ENCODE peak calls at places on chromosomes 2 and 18, in seven cellular contexts. Q is sigmoid colon, N is endothelial cell of umbilical vein, F is GM23338, G is suprapubic skin, T is GM12891, Y is GM12878. L is an unnamed sample.

GRCh38 chr2:225771691-225772090 is 372.2 kb downstream of the NYAP2 start:
- DNase-seq in Y (no peak), G (no peak), F (no peak), T (no peak), N (no peak), Q (no peak), L (no peak)

GRCh38 chr18:22170421-22171262 is 1.3 kb downstream of the GATA6 start:
- DNase-seq in T (no peak), F (peak; percentile 51), Y (no peak), N (peak; percentile 75), Q (peak; percentile 77), G (no peak), L (peak; percentile 34)

GRCh38 chr2:232687382-232688160 is 9.6 kb upstream of the GIGYF2 start:
- DNase-seq in T (no peak), G (peak; percentile 28), N (no peak), F (no peak), Q (no peak), Y (no peak), L (no peak)

GRCh38 chr2:27805180-27805579 is 33.7 kb downstream of the MRPL33 start:
- DNase-seq in T (no peak), Y (no peak), G (no peak), N (no peak), Q (no peak), F (no peak), L (peak; percentile 38)

GRCh38 chr2:38168710-38169480 is 92.9 kb upstream of the CYP1B1 start:
- DNase-seq in T (no peak), N (no peak), Q (no peak), G (no peak), Y (no peak), F (no peak), L (peak; percentile 66)

GRCh38 chr2:56770490-56770889 is 586.7 kb downstream of the CCDC85A start:
- DNase-seq in N (no peak), F (no peak), Y (no peak), Q (no peak), T (no peak), G (no peak), L (no peak)

GRCh38 chr2:67581751-67582150 is 184.6 kb downstream of the ETAA1 start:
- DNase-seq in T (no peak), Y (no peak), N (no peak), Q (no peak), G (no peak), F (peak; percentile 89), L (no peak)

GRCh38 chr2:231359484-231359883 is 36.0 kb upstream of the B3GNT7 start:
- DNase-seq in N (no peak), Y (no peak), T (no peak), Q (peak; percentile 48), F (no peak), G (no peak), L (no peak)

GRCh38 chr18:11570770-11571169 is 38.6 kb upstream of the SLC35G4 start:
- DNase-seq in T (no peak), F (peak; percentile 29), G (no peak), N (no peak), Q (no peak), Y (no peak), L (no peak)

GRCh38 chr18:10410472-10411300 is 43.7 kb upstream of the APCDD1 start:
- DNase-seq in G (no peak), T (no peak), N (no peak), F (peak; percentile 8), Q (no peak), Y (no peak), L (no peak)

GRCh38 chr18:59536181-59536580 is 161.0 kb downstream of the CCBE1 start:
- DNase-seq in N (no peak), Q (no peak), T (no peak), G (no peak), Y (no peak), F (no peak), L (no peak)

GRCh38 chr2:60472026-60472425 is 81.4 kb downstream of the BCL11A start:
- DNase-seq in F (no peak), Q (no peak), G (no peak), N (no peak), Y (no peak), T (no peak), L (no peak)

GRCh38 chr2:54956392-54956722 is 93.9 kb downstream of the RTN4 start:
- DNase-seq in Q (no peak), T (no peak), Y (no peak), F (peak; percentile 47), G (no peak), N (no peak), L (no peak)

GRCh38 chr2:74267068-74267467 is 68.7 kb downstream of the MTHFD2 start:
- DNase-seq in Y (no peak), F (peak; percentile 60), T (peak; percentile 45), N (no peak), G (no peak), Q (no peak), L (no peak)

GRCh38 chr18:9102391-9103216 is at the start of gene NDUFV2:
- DNase-seq in Q (peak; percentile 98), G (peak; percentile 96), T (peak; percentile 89), Y (peak; percentile 77), N (peak; percentile 95), F (peak; percentile 98), L (peak; percentile 97)

GRCh38 chr2:20418519-20418918 is 28.4 kb upstream of the RHOB start:
- DNase-seq in Y (no peak), G (no peak), T (no peak), F (no peak), N (no peak), Q (no peak), L (no peak)

GRCh38 chr2:147082850-147083522 is 761.8 kb upstream of the ACVR2A start:
- DNase-seq in Q (no peak), Y (peak; percentile 54), T (peak; percentile 22), G (no peak), F (peak; percentile 89), N (peak; percentile 73), L (peak; percentile 31)

GRCh38 chr2:73249636-73250035 is 15.5 kb downstream of the CCT7 start:
- DNase-seq in Y (no peak), F (no peak), Q (no peak), G (no peak), T (no peak), N (no peak), L (no peak)

GRCh38 chr2:29502452-29502851 is 387.2 kb downstream of the CLIP4 start:
- DNase-seq in T (no peak), Q (no peak), F (no peak), N (no peak), Y (no peak), G (no peak), L (no peak)

GRCh38 chr2:36567711-36568408 is 30.1 kb downstream of the FEZ2 start:
- DNase-seq in T (no peak), G (no peak), Q (no peak), Y (no peak), N (peak; percentile 59), F (no peak), L (no peak)

GRCh38 chr2:95314964-95315611 is 17.9 kb downstream of the KCNIP3 start:
- DNase-seq in N (peak; percentile 4), Y (no peak), Q (no peak), F (peak; percentile 81), T (peak; percentile 56), G (no peak), L (no peak)

GRCh38 chr18:76528477-76529432 is 33.7 kb upstream of the ZNF516 start:
- DNase-seq in T (no peak), Q (peak; percentile 82), Y (peak; percentile 13), F (peak; percentile 48), G (no peak), N (no peak), L (peak; percentile 86)
- TF ChIP-seq POLR2AphosphoS5 in T (no peak), Q (peak; percentile 48), Y (no peak), F (no peak), G (no peak), N (no peak), L (peak; percentile 43)

GRCh38 chr2:43519711-43520221 is 76.1 kb downstream of the THADA start:
- DNase-seq in Y (no peak), Q (no peak), F (peak; percentile 29), N (peak; percentile 83), T (no peak), G (no peak), L (no peak)

GRCh38 chr2:43522177-43522576 is 73.7 kb downstream of the THADA start:
- DNase-seq in Q (no peak), F (no peak), N (no peak), Y (no peak), T (no peak), G (no peak), L (no peak)

GRCh38 chr2:43518718-43519117 is 77.1 kb downstream of the THADA start:
- DNase-seq in Q (no peak), T (no peak), N (no peak), F (no peak), G (no peak), Y (no peak), L (no peak)

GRCh38 chr2:43521568-43521967 is 74.3 kb downstream of the THADA start:
- DNase-seq in Q (no peak), G (no peak), F (no peak), N (no peak), Y (no peak), T (no peak), L (no peak)

GRCh38 chr2:43520919-43521318 is 74.9 kb downstream of the THADA start:
- DNase-seq in F (no peak), G (no peak), T (no peak), Q (no peak), N (no peak), Y (no peak), L (no peak)
- TF ChIP-seq POLR2AphosphoS5 in F (no peak), G (no peak), T (no peak), Q (no peak), N (no peak), Y (no peak), L (no peak)

GRCh38 chr2:64650722-64651338 is 2.9 kb downstream of the SERTAD2 start:
- DNase-seq in G (no peak), Y (no peak), F (no peak), N (no peak), Q (no peak), T (no peak), L (no peak)

GRCh38 chr2:64649013-64649484 is 4.7 kb downstream of the SERTAD2 start:
- DNase-seq in Q (no peak), F (no peak), N (no peak), G (no peak), Y (no peak), T (no peak), L (no peak)

GRCh38 chr2:64650257-64650656 is 3.5 kb downstream of the SERTAD2 start:
- DNase-seq in T (no peak), G (no peak), F (no peak), Q (no peak), Y (no peak), N (no peak), L (no peak)

GRCh38 chr2:64651590-64651989 is 2.1 kb downstream of the SERTAD2 start:
- DNase-seq in F (no peak), T (no peak), G (no peak), N (no peak), Q (no peak), Y (no peak), L (no peak)

DNA sequence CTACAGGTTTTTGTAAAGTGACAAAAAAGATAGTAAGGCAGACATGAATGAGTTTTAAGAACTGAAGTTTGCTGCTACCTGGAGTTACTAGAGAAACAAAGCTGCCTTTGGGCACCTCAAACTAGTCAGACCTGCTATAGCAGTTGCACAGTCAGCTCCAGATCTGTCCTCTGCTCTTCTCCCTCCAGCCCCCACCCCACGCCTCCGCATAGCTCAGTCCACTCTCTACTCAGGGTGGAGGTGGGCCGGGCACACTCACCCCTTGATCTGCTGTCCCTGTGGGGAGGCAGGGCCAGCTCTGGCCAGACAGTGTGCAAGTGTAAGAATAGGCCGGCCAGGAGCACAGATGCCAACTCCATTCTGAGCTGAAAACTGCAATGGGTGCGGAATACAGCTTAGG is 4.1 kb downstream of the SERTAD2 start:
- DNase-seq in Q (no peak), G (no peak), T (no peak), F (no peak), Y (no peak), N (no peak), L (no peak)
- TF ChIP-seq POLR2AphosphoS5 in Q (no peak), G (no peak), T (no peak), F (no peak), Y (no peak), N (no peak), L (no peak)

GRCh38 chr2:111900859-111901258 is 2.5 kb downstream of the MERTK start:
- DNase-seq in N (peak; percentile 80), F (peak; percentile 51), T (no peak), Y (no peak), Q (no peak), G (no peak), L (peak; percentile 40)
- TF ChIP-seq POLR2AphosphoS5 in N (no peak), F (no peak), T (no peak), Y (no peak), Q (no peak), G (no peak), L (no peak)

L was measured in HL-60.